ENCODE peak calls at places on chromosomes 3 and 15, in nine cellular contexts. G, P, U, Q, J, Z, E, N and I are unnamed samples.
A peak's percentile ranks its signal among the peaks of the same experiment; 100 is the strongest.

GRCh38 chr3:184600685-184601377 is 39.2 kb downstream of the EPHB3 start:
- DNase-seq in J (no peak), Z (no peak), E (peak; percentile 38), G (no peak), P (peak; percentile 64), Q (no peak), U (no peak), N (no peak), I (no peak)

GRCh38 chr3:128683957-128684356 is 33.3 kb upstream of the RPN1 start:
- DNase-seq in P (no peak), J (no peak), U (no peak), E (no peak), Q (no peak), N (no peak), G (no peak), Z (no peak), I (no peak)

GRCh38 chr15:78808550-78808949 is 2.7 kb downstream of the ADAMTS7 start:
- DNase-seq in N (peak; percentile 74), J (peak; percentile 79), E (no peak), Z (no peak), G (peak; percentile 59), U (peak; percentile 34), P (peak; percentile 35), Q (peak; percentile 43), I (peak; percentile 20)

GRCh38 chr3:24999357-24999756 is 428.7 kb upstream of the RARB start:
- DNase-seq in G (no peak), Q (no peak), J (no peak), E (no peak), N (no peak), U (no peak), Z (no peak), P (no peak), I (no peak)

GRCh38 chr3:76646921-76647562 is 392.9 kb upstream of the ROBO2 start:
- DNase-seq in E (no peak), J (peak; percentile 90), N (no peak), Z (peak; percentile 10), U (no peak), Q (peak; percentile 4), G (no peak), P (no peak), I (no peak)

GRCh38 chr3:19221081-19221480 is 72.8 kb downstream of the KCNH8 start:
- DNase-seq in N (no peak), G (peak; percentile 40), U (no peak), J (no peak), E (peak; percentile 36), Q (no peak), P (peak; percentile 17), Z (peak; percentile 19), I (no peak)

GRCh38 chr3:14767245-14767593 is 51.5 kb upstream of the FGD5 start:
- DNase-seq in J (no peak), Z (no peak), P (no peak), Q (no peak), N (no peak), E (no peak), U (no peak), G (no peak), I (no peak)

GRCh38 chr3:30428251-30428650 is 178.2 kb upstream of the TGFBR2 start:
- DNase-seq in Z (no peak), G (peak; percentile 26), E (no peak), J (no peak), N (no peak), U (no peak), Q (no peak), P (peak; percentile 32), I (peak; percentile 41)

GRCh38 chr3:142796823-142797222 is 73.0 kb downstream of the TRPC1 start:
- DNase-seq in J (no peak), P (no peak), Z (no peak), N (no peak), G (no peak), Q (no peak), E (no peak), U (no peak), I (no peak)

GRCh38 chr3:125150525-125151436 is 61.8 kb downstream of the SLC12A8 start:
- DNase-seq in N (peak; percentile 68), P (no peak), U (peak; percentile 66), J (peak; percentile 86), G (peak; percentile 71), Q (peak; percentile 77), Z (no peak), E (no peak), I (peak; percentile 45)

GRCh38 chr3:48397767-48398681 is 26.0 kb downstream of the FBXW12 start:
- DNase-seq in J (no peak), N (no peak), Q (no peak), E (no peak), Z (no peak), P (no peak), G (no peak), U (no peak), I (no peak)

GRCh38 chr3:190586631-190587000 is 72.7 kb downstream of the IL1RAP start:
- DNase-seq in J (no peak), N (no peak), P (peak; percentile 91), Z (no peak), E (peak; percentile 51), Q (peak; percentile 91), G (peak; percentile 81), U (peak; percentile 52), I (peak; percentile 71)

GRCh38 chr3:162437480-162437879 is 940.9 kb downstream of the OTOL1 start:
- DNase-seq in U (no peak), J (no peak), P (peak; percentile 71), G (peak; percentile 79), E (peak; percentile 47), N (no peak), Q (no peak), Z (no peak), I (peak; percentile 44)

GRCh38 chr15:70197945-70198361 is 100.2 kb upstream of the TLE3 start:
- DNase-seq in N (no peak), J (no peak), Q (no peak), G (no peak), Z (no peak), E (peak; percentile 86), U (no peak), P (no peak), I (no peak)

GRCh38 chr3:78875431-78875830 is 892.4 kb downstream of the ROBO1 start:
- DNase-seq in Q (no peak), P (no peak), N (no peak), J (no peak), U (no peak), E (no peak), Z (no peak), G (no peak), I (no peak)

GRCh38 chr3:33717616-33717865 is 513 bp downstream of the CLASP2 start:
- DNase-seq in P (no peak), Q (peak; percentile 70), U (peak; percentile 49), Z (no peak), G (no peak), E (no peak), N (no peak), J (peak; percentile 82), I (no peak)

GRCh38 chr15:63234479-63234878 is 42.9 kb upstream of the APH1B start:
- DNase-seq in U (no peak), N (no peak), E (no peak), Q (no peak), Z (no peak), G (peak; percentile 22), P (peak; percentile 44), J (peak; percentile 38), I (peak; percentile 80)

GRCh38 chr3:98367464-98368246 is 14.0 kb downstream of the OR5K4 start:
- DNase-seq in Z (no peak), G (peak; percentile 27), N (no peak), J (no peak), E (no peak), Q (no peak), P (no peak), U (no peak), I (no peak)

GRCh38 chr15:70792171-70792573 is 28.8 kb upstream of the UACA start:
- DNase-seq in U (peak; percentile 47), Z (no peak), E (no peak), J (no peak), N (no peak), Q (no peak), G (peak; percentile 93), P (peak; percentile 50), I (peak; percentile 91)

GRCh38 chr15:67981848-67982247 is 72.3 kb upstream of the PIAS1 start:
- DNase-seq in Z (no peak), G (no peak), P (no peak), N (no peak), J (no peak), U (no peak), E (no peak), Q (no peak), I (no peak)
- TF ChIP-seq EZH2 in Z (no peak), G (no peak), P (no peak), N (no peak), J (no peak), U (no peak), E (no peak), Q (no peak), I (no peak)

GRCh38 chr3:185789891-185790830 is 34.7 kb downstream of the IGF2BP2 start:
- DNase-seq in U (no peak), Q (no peak), E (peak; percentile 46), J (peak; percentile 48), N (no peak), G (peak; percentile 62), P (no peak), Z (no peak), I (peak; percentile 35)
- H3K4me3 ChIP-seq in U (no peak overlapping the region), Q (no peak overlapping the region), E (peak overlapping the region; percentile 1), J (peak overlapping the region; percentile 26), N (no peak overlapping the region), G (peak overlapping the region; percentile 0), P (no peak overlapping the region), Z (no peak overlapping the region), I (no peak overlapping the region)

GRCh38 chr3:13144163-13145023 is 71.2 kb upstream of the IQSEC1 start:
- DNase-seq in U (no peak), E (no peak), Z (no peak), P (no peak), J (no peak), N (no peak), G (no peak), Q (no peak), I (no peak)

GRCh38 chr3:13143381-13144004 is 70.3 kb upstream of the IQSEC1 start:
- DNase-seq in P (no peak), Q (no peak), E (no peak), J (no peak), U (no peak), N (no peak), Z (no peak), G (no peak), I (no peak)

GRCh38 chr3:13146643-13147143 is 73.5 kb upstream of the IQSEC1 start:
- DNase-seq in P (no peak), E (no peak), J (no peak), U (no peak), Q (no peak), G (no peak), N (no peak), Z (no peak), I (no peak)

GRCh38 chr3:13145826-13146642 is 72.8 kb upstream of the IQSEC1 start:
- DNase-seq in Z (no peak), N (no peak), U (no peak), Q (no peak), G (no peak), E (no peak), P (no peak), J (no peak), I (no peak)

GRCh38 chr3:13145131-13145825 is 72.0 kb upstream of the IQSEC1 start:
- DNase-seq in Z (no peak), N (no peak), Q (no peak), E (no peak), U (peak; percentile 12), J (peak; percentile 54), P (no peak), G (peak; percentile 30), I (no peak)
- TF ChIP-seq CTCF in Z (peak; percentile 37), N (no peak), Q (no peak), E (peak; percentile 36), U (peak; percentile 51), J (peak; percentile 70), P (no peak), G (peak; percentile 47), I (no peak)

GRCh38 chr3:158731938-158732855 is at the start of gene RARRES1:
- DNase-seq in E (peak; percentile 56), J (peak; percentile 79), U (no peak), P (peak; percentile 70), N (no peak), Q (peak; percentile 40), Z (no peak), G (no peak), I (peak; percentile 74)
- TF ChIP-seq EZH2 in E (no peak), J (peak; percentile 16), U (no peak), P (no peak), N (no peak), Q (no peak), Z (no peak), G (no peak), I (no peak)